ENCODE peak calls at places on chromosome 13, in six cellular contexts. I, U, M, Z, R and V are unnamed samples. For H3K36me3, the result is how much of the 10 kb centered on the place peaks cover.

GRCh38 chr13:40786568-40786996 is 2.8 kb upstream of the SLC25A15 start:
- DNase-seq in I (no peak), U (peak), M (no peak), Z (no peak), R (peak), V (no peak)

GRCh38 chr13:93079294-93079693 is 147.3 kb upstream of the GPC6 start:
- DNase-seq in I (no peak), U (peak), M (no peak), Z (no peak), R (peak), V (no peak)

GRCh38 chr13:36778083-36778671 is 40.8 kb upstream of the RFXAP start:
- DNase-seq in I (no peak), U (peak), M (no peak), Z (no peak), R (peak), V (peak)

GRCh38 chr13:24911135-24911524 is 147.2 kb downstream of the RNF17 start:
- DNase-seq in I (no peak), U (peak), M (no peak), Z (no peak), R (peak), V (peak)

GRCh38 chr13:113034451-113035208 is 65.6 kb downstream of the MCF2L start:
- DNase-seq in I (no peak), U (peak), M (no peak), Z (no peak), R (peak), V (no peak)

GRCh38 chr13:93298741-93299140 is 72.1 kb downstream of the GPC6 start:
- DNase-seq in I (no peak), U (no peak), M (no peak), Z (no peak), R (peak), V (no peak)

GRCh38 chr13:49374585-49375290 is 69.1 kb downstream of the CAB39L start:
- DNase-seq in I (peak), U (peak), M (no peak), Z (no peak), R (peak), V (peak)

GRCh38 chr13:106640515-106640914 is 72.6 kb upstream of the ARGLU1 start:
- DNase-seq in I (no peak), U (no peak), M (no peak), Z (no peak), R (no peak), V (no peak)

GRCh38 chr13:50250403-50250802 is 235.2 kb downstream of the KCNRG start:
- DNase-seq in I (no peak), U (no peak), M (no peak), Z (no peak), R (no peak), V (no peak)

GRCh38 chr13:50513528-50513863 is 330.0 kb downstream of the DLEU7 start:
- DNase-seq in I (peak), U (no peak), M (no peak), Z (no peak), R (no peak), V (no peak)

GRCh38 chr13:101150998-101151397 is 265.3 kb downstream of the NALCN start:
- DNase-seq in I (no peak), U (peak), M (no peak), Z (no peak), R (peak), V (no peak)

GRCh38 chr13:46656786-46657185 is 103.8 kb downstream of the LRCH1 start:
- DNase-seq in I (no peak), U (no peak), M (peak), Z (no peak), R (no peak), V (no peak)

GRCh38 chr13:111490611-111491010 is 170.2 kb downstream of the TEX29 start:
- DNase-seq in I (no peak), U (no peak), M (no peak), Z (peak), R (no peak), V (no peak)

GRCh38 chr13:114019367-114019766 is 45.5 kb upstream of the C13orf46 start:
- DNase-seq in I (peak), U (no peak), M (peak), Z (no peak), R (no peak), V (no peak)

GRCh38 chr13:93066187-93066586 is 160.4 kb upstream of the GPC6 start:
- DNase-seq in I (no peak), U (peak), M (no peak), Z (no peak), R (peak), V (no peak)

GRCh38 chr13:107421028-107421427 is 794.3 kb downstream of the LIG4 start:
- DNase-seq in I (no peak), U (peak), M (no peak), Z (no peak), R (peak), V (no peak)

GRCh38 chr13:85503797-85504196 is 295.4 kb downstream of the SLITRK6 start:
- DNase-seq in I (no peak), U (peak), M (no peak), Z (no peak), R (peak), V (no peak)

GRCh38 chr13:32036131-32036695 is 4.6 kb downstream of the FRY start:
- DNase-seq in I (no peak), U (no peak), M (no peak), Z (no peak), R (no peak), V (no peak)

GRCh38 chr13:81658598-81659370 is 1317.9 kb upstream of the SPRY2 start:
- DNase-seq in I (no peak), U (no peak), M (no peak), Z (no peak), R (no peak), V (no peak)

GRCh38 chr13:111323950-111324651 is 3.7 kb downstream of the TEX29 start:
- DNase-seq in I (no peak), U (no peak), M (no peak), Z (no peak), R (no peak), V (no peak)

GRCh38 chr13:94121686-94122085 is 357.8 kb downstream of the DCT start:
- DNase-seq in I (no peak), U (peak), M (no peak), Z (no peak), R (peak), V (no peak)

GRCh38 chr13:75339635-75340374 is 142.2 kb downstream of the TBC1D4 start:
- DNase-seq in I (no peak), U (no peak), M (no peak), Z (no peak), R (no peak), V (no peak)

GRCh38 chr13:40979232-40979631 is 39.9 kb downstream of the ELF1 start:
- DNase-seq in I (peak), U (no peak), M (peak), Z (no peak), R (no peak), V (no peak)

GRCh38 chr13:94994506-94994905 is 282.2 kb upstream of the SOX21 start:
- DNase-seq in I (no peak), U (no peak), M (no peak), Z (no peak), R (no peak), V (no peak)

GRCh38 chr13:50189450-50189849 is 174.2 kb downstream of the KCNRG start:
- DNase-seq in I (no peak), U (no peak), M (peak), Z (no peak), R (no peak), V (no peak)

GRCh38 chr13:99380921-99381645 is 73.9 kb upstream of the GPR183 start:
- DNase-seq in I (no peak), U (no peak), M (peak), Z (no peak), R (no peak), V (no peak)
- H3K36me3 ChIP-seq in I (under half), U (under half), M (under half), Z (under half), R (under half), V (under half)

GRCh38 chr13:27425151-27425917 is 915 bp downstream of the GTF3A start:
- DNase-seq in I (peak), U (no peak), M (peak), Z (no peak), R (peak), V (no peak)

GRCh38 chr13:27424246-27425150 is at the start of gene GTF3A:
- DNase-seq in I (peak), U (peak), M (peak), Z (peak), R (peak), V (peak)

GRCh38 chr13:27428160-27428559 is 3.7 kb downstream of the GTF3A start:
- DNase-seq in I (no peak), U (no peak), M (no peak), Z (no peak), R (no peak), V (no peak)

GRCh38 chr13:27425918-27426630 is 1.7 kb downstream of the GTF3A start:
- DNase-seq in I (peak), U (peak), M (peak), Z (peak), R (peak), V (no peak)

DNA sequence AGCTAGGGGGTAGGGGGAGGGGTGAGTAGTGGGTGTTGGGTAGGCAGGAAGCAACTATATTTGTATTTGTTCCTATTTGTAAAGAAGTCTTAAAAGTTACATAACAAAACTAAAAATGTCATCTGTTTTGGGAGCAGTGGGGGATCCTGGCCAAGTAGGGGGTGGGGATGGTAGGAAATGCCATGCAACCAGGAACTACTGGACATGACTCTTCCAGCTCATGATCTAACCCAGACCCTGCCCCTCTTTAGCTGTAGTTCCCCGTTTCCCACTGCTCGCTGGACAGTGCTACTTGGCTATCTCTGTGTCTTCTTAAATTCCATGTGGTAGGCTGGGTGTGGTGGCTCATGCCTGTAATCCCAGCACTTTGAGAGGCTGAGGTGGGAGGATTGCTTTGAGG is 3.2 kb downstream of the GTF3A start:
- DNase-seq in I (no peak), U (no peak), M (peak), Z (no peak), R (no peak), V (no peak)
- H3K4me3 ChIP-seq in I (peak), U (no peak), M (peak), Z (no peak), R (no peak), V (no peak)

GRCh38 chr13:102870677-102871415 is 25.0 kb downstream of the ERCC5 start:
- DNase-seq in I (peak), U (peak), M (peak), Z (no peak), R (peak), V (peak)

GRCh38 chr13:102869948-102870676 is 24.3 kb downstream of the ERCC5 start:
- DNase-seq in I (no peak), U (no peak), M (no peak), Z (no peak), R (no peak), V (no peak)

GRCh38 chr13:102872131-102872530 is 26.3 kb downstream of the ERCC5 start:
- DNase-seq in I (no peak), U (no peak), M (no peak), Z (no peak), R (no peak), V (no peak)

GRCh38 chr13:102872531-102872930 is 26.7 kb downstream of the ERCC5 start:
- DNase-seq in I (no peak), U (no peak), M (no peak), Z (no peak), R (no peak), V (no peak)

DNA sequence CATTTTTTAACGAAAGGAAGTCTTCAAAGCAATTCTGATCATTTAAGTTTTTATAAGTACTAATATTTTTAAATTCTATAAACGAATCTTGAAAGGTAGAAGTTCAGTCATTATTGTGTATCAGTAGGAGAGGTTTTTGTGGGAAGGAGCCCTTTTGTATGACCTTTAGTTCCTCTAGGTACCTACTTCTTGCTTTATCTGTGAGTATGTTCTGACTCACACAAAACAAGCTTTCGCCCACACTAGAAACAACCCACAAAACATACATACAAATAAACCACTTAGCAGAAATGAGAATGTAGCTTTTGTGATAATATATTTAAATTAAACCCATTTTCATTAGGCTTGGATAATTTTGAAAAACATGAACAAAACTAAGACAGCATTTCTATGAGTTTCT is 27.8 kb downstream of the ERCC5 start:
- DNase-seq in I (no peak), U (peak), M (peak), Z (no peak), R (peak), V (no peak)
- H3K36me3 ChIP-seq in I (half or more), U (under half), M (half or more), Z (half or more), R (under half), V (under half)

DNA sequence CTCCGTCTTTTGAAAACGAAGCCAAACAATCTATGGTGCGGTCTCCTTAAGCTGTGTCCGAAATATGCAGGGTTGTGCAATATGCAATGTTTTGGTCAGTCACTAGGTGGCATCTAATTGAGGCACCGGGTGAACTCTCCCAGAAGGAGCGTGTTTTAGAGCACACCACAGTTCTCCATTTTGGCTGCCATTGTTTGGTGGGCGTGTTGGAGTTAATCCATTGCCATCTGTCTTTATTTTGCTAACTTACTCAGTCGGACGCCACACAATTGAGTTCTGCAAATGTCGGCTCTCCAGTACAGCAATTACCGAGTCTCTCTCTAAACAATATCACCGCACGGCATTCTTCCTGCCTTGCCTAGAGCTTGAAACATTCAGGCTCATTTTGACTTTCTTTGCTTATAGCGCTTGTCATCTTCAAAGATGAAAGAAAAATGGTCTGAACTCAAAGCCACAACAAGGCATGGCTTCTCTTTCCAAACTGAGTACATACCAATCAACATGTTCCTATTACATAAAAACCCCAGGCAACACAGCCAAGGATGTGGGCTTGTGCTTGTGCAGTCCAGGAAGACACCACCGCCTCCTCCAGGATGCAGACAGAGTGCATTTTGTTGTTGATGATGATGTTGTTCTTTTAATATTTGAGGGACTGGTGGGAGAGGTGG is 182.0 kb upstream of the SERP2 start:
- DNase-seq in I (peak), U (peak), M (peak), Z (no peak), R (peak), V (peak)
- H3K4me3 ChIP-seq in I (no peak), U (no peak), M (no peak), Z (peak), R (no peak), V (no peak)

GRCh38 chr13:30689752-30690151 is 45.6 kb upstream of the ALOX5AP start:
- DNase-seq in I (no peak), U (no peak), M (no peak), Z (no peak), R (no peak), V (no peak)

GRCh38 chr13:30690282-30691188 is 44.8 kb upstream of the ALOX5AP start:
- DNase-seq in I (peak), U (peak), M (peak), Z (peak), R (peak), V (peak)

GRCh38 chr13:30681489-30682242 is 53.7 kb upstream of the ALOX5AP start:
- DNase-seq in I (no peak), U (peak), M (no peak), Z (no peak), R (peak), V (peak)

GRCh38 chr13:30685987-30686386 is 49.4 kb upstream of the ALOX5AP start:
- DNase-seq in I (no peak), U (no peak), M (no peak), Z (no peak), R (no peak), V (no peak)

GRCh38 chr13:30685320-30685859 is 50.0 kb upstream of the ALOX5AP start:
- DNase-seq in I (no peak), U (no peak), M (no peak), Z (no peak), R (no peak), V (no peak)
- H3K36me3 ChIP-seq in I (under half), U (under half), M (under half), Z (under half), R (under half), V (under half)

DNA sequence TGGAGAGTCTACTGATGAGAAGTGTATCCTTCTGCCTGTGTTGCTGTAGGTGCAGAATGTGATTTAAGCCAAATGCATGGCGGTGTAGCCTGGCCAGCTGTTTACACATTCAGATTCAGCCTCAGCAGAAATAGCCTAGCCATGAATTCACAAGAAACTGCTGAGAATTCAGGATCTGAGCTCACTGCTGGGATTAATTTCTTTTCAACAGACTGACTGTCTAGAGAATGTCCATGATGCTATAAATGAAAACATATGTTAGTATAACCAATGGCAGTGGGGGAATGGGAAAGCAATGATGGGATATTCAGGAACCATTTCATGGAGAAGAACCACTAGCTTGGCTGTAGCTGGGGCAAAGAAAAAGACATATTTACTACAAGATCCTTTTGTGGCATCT is 77.5 kb upstream of the RNF113B start:
- DNase-seq in I (no peak), U (no peak), M (no peak), Z (no peak), R (no peak), V (peak)
- H3K4me3 ChIP-seq in I (no peak), U (no peak), M (no peak), Z (no peak), R (no peak), V (no peak)

DNA sequence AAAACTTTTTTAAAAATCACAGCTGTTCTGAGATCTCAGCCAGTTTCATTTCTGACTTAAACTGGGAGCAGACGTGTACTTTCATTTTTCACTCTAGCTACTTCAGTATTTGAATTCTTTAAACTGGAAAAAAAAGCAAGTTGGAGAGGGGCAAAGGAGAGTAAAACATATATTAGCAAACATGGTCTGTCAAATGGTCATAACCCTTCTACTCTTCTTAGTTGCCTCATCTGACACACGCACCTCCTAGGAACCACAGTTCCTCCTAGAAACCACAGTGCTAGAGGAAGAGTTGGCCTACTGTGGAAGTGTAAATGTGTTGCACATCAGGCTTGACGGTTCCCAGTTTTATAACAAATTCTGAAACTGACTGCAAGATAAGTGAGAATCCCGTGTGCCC is 47.2 kb downstream of the TM9SF2 start:
- DNase-seq in I (no peak), U (no peak), M (peak), Z (no peak), R (no peak), V (no peak)
- H3K36me3 ChIP-seq in I (under half), U (under half), M (half or more), Z (half or more), R (half or more), V (under half)

DNA sequence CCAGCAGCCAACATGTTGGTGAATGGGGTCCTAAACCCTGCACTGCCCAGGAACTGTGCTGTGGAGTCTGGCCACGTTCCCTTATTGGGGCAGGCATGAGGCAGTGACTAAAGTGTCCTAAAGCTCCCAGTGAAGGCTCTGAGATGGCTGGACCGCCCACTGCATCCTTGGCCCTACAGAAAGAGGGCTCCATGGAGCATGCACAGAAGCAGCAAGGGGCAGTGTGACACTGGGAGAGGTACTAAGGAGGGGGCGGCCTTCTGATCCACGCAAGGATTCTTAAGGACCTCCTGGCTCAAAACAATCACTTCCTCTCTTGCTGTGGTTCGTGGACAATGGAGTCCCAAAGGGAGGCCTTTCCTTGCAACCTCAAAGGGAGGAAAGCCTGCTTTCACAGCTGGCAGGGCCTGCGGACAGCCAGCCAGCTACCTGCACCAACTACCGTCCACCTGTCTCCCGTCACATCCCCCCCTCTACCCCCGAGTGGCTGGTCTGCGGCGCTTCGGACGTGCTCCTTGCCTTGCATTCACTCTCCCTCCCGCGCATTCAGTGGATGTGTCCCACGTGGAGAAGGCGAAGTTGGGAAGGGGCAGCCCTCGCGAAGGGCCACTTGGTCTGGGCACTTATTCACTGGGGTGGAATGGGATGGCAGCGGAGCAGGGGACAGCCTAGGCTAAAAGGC is 63.9 kb upstream of the STARD13 start:
- DNase-seq in I (no peak), U (peak), M (no peak), Z (no peak), R (no peak), V (no peak)
- H3K4me3 ChIP-seq in I (no peak), U (peak), M (no peak), Z (peak), R (peak), V (peak)

DNA sequence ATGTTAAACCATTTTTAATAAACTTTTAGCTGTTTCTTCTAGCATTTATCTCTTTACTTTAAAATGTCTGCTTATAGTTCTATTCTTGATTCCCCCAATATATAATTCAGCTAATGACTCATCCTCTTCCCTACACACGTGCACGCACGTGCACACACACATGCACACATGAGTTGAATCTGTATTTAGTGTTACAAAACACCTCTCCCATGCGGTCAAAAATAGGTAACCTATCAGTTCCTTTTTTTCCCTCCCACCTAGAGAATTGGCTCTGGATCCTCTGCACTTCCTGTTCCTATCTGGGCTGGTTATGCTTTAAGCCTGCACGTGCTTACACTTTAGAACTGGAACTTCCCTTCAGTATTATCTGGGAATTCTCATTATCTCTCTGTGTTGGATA is 144.1 kb downstream of the PAN3 start:
- DNase-seq in I (no peak), U (no peak), M (no peak), Z (no peak), R (no peak), V (no peak)
- H3K36me3 ChIP-seq in I (half or more), U (under half), M (half or more), Z (half or more), R (under half), V (under half)